ENCODE peak calls at places on chromosomes 16 and 17, in seven cellular contexts. One of them, this sample, is unnamed.
A peak's percentile ranks its signal among the peaks of the same experiment; 100 is the strongest.

GRCh38 chr17:17445925-17446665 is 30.7 kb upstream of the MED9 start:
- DNase-seq in gastrocnemius medialis: peak; percentile 48
- DNase-seq in lower leg skin: no peak
- DNase-seq in A549: peak; percentile 98
- DNase-seq in suprapubic skin: peak; percentile 84
- DNase-seq in esophagus squamous epithelium: no peak
- DNase-seq in heart left ventricle: no peak
- DNase-seq in this sample: peak; percentile 29

GRCh38 chr16:31201511-31202401 is 804 bp downstream of the PYCARD start:
- DNase-seq in gastrocnemius medialis: no peak
- DNase-seq in lower leg skin: peak; percentile 92
- DNase-seq in A549: no peak
- DNase-seq in suprapubic skin: peak; percentile 79
- DNase-seq in esophagus squamous epithelium: no peak
- DNase-seq in heart left ventricle: peak; percentile 50
- DNase-seq in this sample: peak; percentile 17

GRCh38 chr16:22813223-22813945 is 578 bp upstream of the HS3ST2 start:
- DNase-seq in gastrocnemius medialis: no peak
- DNase-seq in lower leg skin: peak; percentile 88
- DNase-seq in A549: no peak
- DNase-seq in suprapubic skin: peak; percentile 73
- DNase-seq in esophagus squamous epithelium: no peak
- DNase-seq in heart left ventricle: peak; percentile 51
- DNase-seq in this sample: peak; percentile 14

GRCh38 chr17:1593630-1593931 is 31.0 kb upstream of the PITPNA start:
- DNase-seq in gastrocnemius medialis: no peak
- DNase-seq in lower leg skin: no peak
- DNase-seq in A549: no peak
- DNase-seq in suprapubic skin: no peak
- DNase-seq in esophagus squamous epithelium: no peak
- DNase-seq in heart left ventricle: no peak
- DNase-seq in this sample: no peak

GRCh38 chr16:53892155-53892554 is 188.2 kb downstream of the FTO start:
- DNase-seq in gastrocnemius medialis: no peak
- DNase-seq in lower leg skin: no peak
- DNase-seq in A549: peak; percentile 24
- DNase-seq in suprapubic skin: no peak
- DNase-seq in esophagus squamous epithelium: no peak
- DNase-seq in heart left ventricle: no peak
- DNase-seq in this sample: peak; percentile 57

GRCh38 chr16:25108054-25108453 is 3.5 kb upstream of the LCMT1 start:
- DNase-seq in gastrocnemius medialis: no peak
- DNase-seq in lower leg skin: no peak
- DNase-seq in A549: no peak
- DNase-seq in suprapubic skin: no peak
- DNase-seq in esophagus squamous epithelium: no peak
- DNase-seq in heart left ventricle: peak; percentile 46
- DNase-seq in this sample: no peak

GRCh38 chr16:58563235-58563634 is 47.9 kb downstream of the SETD6 start:
- DNase-seq in gastrocnemius medialis: no peak
- DNase-seq in lower leg skin: no peak
- DNase-seq in A549: no peak
- DNase-seq in suprapubic skin: no peak
- DNase-seq in esophagus squamous epithelium: no peak
- DNase-seq in heart left ventricle: no peak
- DNase-seq in this sample: no peak

GRCh38 chr16:47599512-47599911 is 138.4 kb downstream of the PHKB start:
- DNase-seq in gastrocnemius medialis: no peak
- DNase-seq in lower leg skin: no peak
- DNase-seq in A549: no peak
- DNase-seq in suprapubic skin: no peak
- DNase-seq in esophagus squamous epithelium: no peak
- DNase-seq in heart left ventricle: no peak
- DNase-seq in this sample: no peak

GRCh38 chr16:4694664-4695451 is 1.5 kb downstream of the NUDT16L1 start:
- DNase-seq in gastrocnemius medialis: no peak
- DNase-seq in lower leg skin: peak; percentile 83
- DNase-seq in A549: no peak
- DNase-seq in suprapubic skin: peak; percentile 71
- DNase-seq in esophagus squamous epithelium: no peak
- DNase-seq in heart left ventricle: peak; percentile 55
- DNase-seq in this sample: no peak

GRCh38 chr16:27945233-27945975 is 118.1 kb downstream of the GSG1L start:
- DNase-seq in gastrocnemius medialis: no peak
- DNase-seq in lower leg skin: no peak
- DNase-seq in A549: no peak
- DNase-seq in suprapubic skin: peak; percentile 25
- DNase-seq in esophagus squamous epithelium: no peak
- DNase-seq in heart left ventricle: no peak
- DNase-seq in this sample: no peak

GRCh38 chr16:68126395-68126794 is 41.2 kb downstream of the NFATC3 start:
- DNase-seq in gastrocnemius medialis: no peak
- DNase-seq in lower leg skin: no peak
- DNase-seq in A549: no peak
- DNase-seq in suprapubic skin: no peak
- DNase-seq in esophagus squamous epithelium: no peak
- DNase-seq in heart left ventricle: no peak
- DNase-seq in this sample: no peak

GRCh38 chr16:62256406-62256805 is 220.2 kb upstream of the CDH8 start:
- DNase-seq in gastrocnemius medialis: no peak
- DNase-seq in lower leg skin: no peak
- DNase-seq in A549: no peak
- DNase-seq in suprapubic skin: no peak
- DNase-seq in esophagus squamous epithelium: no peak
- DNase-seq in heart left ventricle: no peak
- DNase-seq in this sample: no peak

GRCh38 chr16:21172650-21173049 is 14.2 kb downstream of the LDAF1 start:
- DNase-seq in gastrocnemius medialis: no peak
- DNase-seq in lower leg skin: no peak
- DNase-seq in A549: no peak
- DNase-seq in suprapubic skin: no peak
- DNase-seq in esophagus squamous epithelium: no peak
- DNase-seq in heart left ventricle: no peak
- DNase-seq in this sample: no peak

GRCh38 chr17:67074781-67075180 is 30.4 kb downstream of the CACNG1 start:
- DNase-seq in gastrocnemius medialis: no peak
- DNase-seq in lower leg skin: no peak
- DNase-seq in A549: no peak
- DNase-seq in suprapubic skin: no peak
- DNase-seq in esophagus squamous epithelium: no peak
- DNase-seq in heart left ventricle: no peak
- DNase-seq in this sample: no peak

GRCh38 chr17:67069591-67070136 is 25.3 kb downstream of the CACNG1 start:
- DNase-seq in gastrocnemius medialis: no peak
- DNase-seq in lower leg skin: no peak
- DNase-seq in A549: no peak
- DNase-seq in suprapubic skin: no peak
- DNase-seq in esophagus squamous epithelium: no peak
- DNase-seq in heart left ventricle: no peak
- DNase-seq in this sample: no peak

GRCh38 chr17:67068999-67069398 is 24.6 kb downstream of the CACNG1 start:
- DNase-seq in gastrocnemius medialis: no peak
- DNase-seq in lower leg skin: no peak
- DNase-seq in A549: no peak
- DNase-seq in suprapubic skin: no peak
- DNase-seq in esophagus squamous epithelium: no peak
- DNase-seq in heart left ventricle: no peak
- DNase-seq in this sample: no peak

GRCh38 chr17:67072885-67073284 is 28.5 kb downstream of the CACNG1 start:
- DNase-seq in gastrocnemius medialis: no peak
- DNase-seq in lower leg skin: no peak
- DNase-seq in A549: no peak
- DNase-seq in suprapubic skin: no peak
- DNase-seq in esophagus squamous epithelium: no peak
- DNase-seq in heart left ventricle: no peak
- DNase-seq in this sample: no peak

DNA sequence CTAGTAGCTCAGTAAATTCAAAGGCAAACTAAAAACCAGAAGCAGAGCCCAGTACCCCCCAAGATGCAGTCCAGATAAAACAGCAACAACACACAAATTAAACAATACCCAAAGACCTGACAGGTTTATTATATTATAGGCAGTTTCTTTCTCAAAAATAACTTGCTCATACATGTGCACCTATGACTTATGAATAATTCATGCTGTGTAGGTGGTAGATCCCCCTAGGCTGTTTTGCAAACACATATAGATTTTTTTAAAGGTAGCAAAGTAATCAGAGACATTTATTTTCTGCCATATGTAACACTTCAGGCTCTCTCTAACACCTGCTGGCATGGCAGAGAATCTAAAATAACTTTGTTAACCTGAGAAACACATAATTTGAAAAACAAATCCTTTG is 27.2 kb downstream of the CACNG1 start:
- DNase-seq in gastrocnemius medialis: no peak
- DNase-seq in lower leg skin: no peak
- DNase-seq in A549: no peak
- DNase-seq in suprapubic skin: no peak
- DNase-seq in esophagus squamous epithelium: no peak
- DNase-seq in heart left ventricle: no peak
- DNase-seq in this sample: no peak
- H3K4me3 ChIP-seq in gastrocnemius medialis: no peak overlapping the region
- H3K4me3 ChIP-seq in lower leg skin: no peak overlapping the region
- H3K4me3 ChIP-seq in A549: no peak overlapping the region
- H3K4me3 ChIP-seq in suprapubic skin: no peak overlapping the region
- H3K4me3 ChIP-seq in esophagus squamous epithelium: no peak overlapping the region
- H3K4me3 ChIP-seq in heart left ventricle: no peak overlapping the region
- H3K4me3 ChIP-seq in this sample: no peak overlapping the region

DNA sequence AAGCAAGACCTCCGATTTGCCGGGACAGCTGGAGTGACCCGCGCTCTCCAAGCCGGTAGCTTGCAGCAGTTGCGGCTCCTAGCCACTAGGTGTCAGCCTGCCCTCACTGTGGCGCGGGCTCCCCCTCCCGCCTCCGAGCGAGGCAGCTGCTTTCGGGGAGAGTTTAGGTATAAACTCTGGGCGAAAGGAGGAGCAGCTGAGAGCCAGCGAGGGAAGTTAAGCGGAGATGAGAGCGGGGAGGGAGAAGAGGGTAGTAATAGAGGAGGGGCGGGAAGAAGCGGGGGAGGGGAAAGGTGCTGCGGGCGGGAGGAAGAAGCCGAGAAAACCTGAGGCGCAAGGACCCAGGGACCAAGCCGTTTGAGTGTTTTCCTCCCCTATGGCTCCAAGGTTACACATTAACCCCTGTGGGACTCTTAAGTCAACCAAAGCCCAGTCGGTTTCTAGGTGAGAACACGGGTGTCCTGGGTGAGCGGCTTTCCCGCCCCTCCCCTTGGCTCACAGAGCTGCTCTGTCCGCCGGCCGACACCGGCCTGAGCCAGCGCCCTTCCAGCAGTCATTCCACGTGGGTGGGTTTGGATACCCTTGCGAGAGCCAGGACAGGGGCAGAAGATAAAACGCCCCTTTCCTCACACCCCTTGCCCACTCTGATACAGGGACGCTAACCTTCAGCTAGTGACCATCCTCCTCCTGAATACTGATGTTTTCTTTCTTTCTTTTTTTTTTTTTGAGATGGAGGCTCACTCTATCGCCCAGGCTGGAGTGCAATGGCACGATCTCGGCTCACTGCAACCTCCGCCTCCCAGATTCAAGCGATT is 1.1 kb upstream of the TLCD1 start:
- DNase-seq in gastrocnemius medialis: peak; percentile 82
- DNase-seq in lower leg skin: peak; percentile 98
- DNase-seq in A549: peak; percentile 94
- DNase-seq in suprapubic skin: peak; percentile 96
- DNase-seq in esophagus squamous epithelium: no peak
- DNase-seq in heart left ventricle: peak; percentile 93
- DNase-seq in this sample: peak; percentile 96
- TF ChIP-seq POLR2A in gastrocnemius medialis: no peak
- TF ChIP-seq POLR2A in lower leg skin: no peak
- TF ChIP-seq POLR2A in A549: peak; percentile 18
- TF ChIP-seq POLR2A in suprapubic skin: no peak
- TF ChIP-seq POLR2A in esophagus squamous epithelium: no peak
- TF ChIP-seq POLR2A in heart left ventricle: peak; percentile 3
- TF ChIP-seq POLR2A in this sample: peak; percentile 20

DNA sequence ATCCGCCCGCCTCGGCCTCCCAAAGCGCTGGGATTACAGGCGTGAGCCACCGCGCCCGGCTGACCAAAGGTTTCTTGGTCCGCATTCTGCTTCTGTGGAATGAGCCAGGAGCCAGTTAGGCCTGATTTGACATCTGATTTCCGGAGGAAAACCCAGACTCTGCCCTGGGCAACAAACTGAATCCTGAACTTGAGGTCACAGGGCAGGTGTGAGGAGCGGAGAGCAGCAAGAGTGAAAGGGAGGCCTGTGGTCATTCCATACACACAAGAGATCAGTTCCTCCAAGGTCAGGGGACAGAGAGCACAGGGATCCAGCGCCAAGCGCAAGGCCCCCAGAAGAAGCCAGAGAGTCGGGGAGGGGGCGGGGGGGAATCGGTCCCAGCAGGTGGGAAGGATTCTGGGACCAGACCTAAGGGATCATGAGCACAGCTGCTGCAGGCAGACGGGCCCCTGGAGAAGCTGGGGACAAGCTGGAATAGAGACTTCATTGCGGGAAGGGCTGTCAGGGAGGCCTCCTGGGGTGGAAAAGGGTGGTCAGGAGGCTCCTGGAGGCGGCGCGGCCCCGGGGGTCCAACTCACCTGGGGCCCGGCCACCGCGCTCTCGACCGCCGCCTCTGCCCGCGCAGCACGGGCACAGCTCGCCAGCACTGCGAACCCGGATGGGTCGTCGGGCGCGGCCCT is 436 bp downstream of the SHPK start:
- DNase-seq in gastrocnemius medialis: no peak
- DNase-seq in lower leg skin: no peak
- DNase-seq in A549: peak; percentile 37
- DNase-seq in suprapubic skin: no peak
- DNase-seq in esophagus squamous epithelium: no peak
- DNase-seq in heart left ventricle: no peak
- DNase-seq in this sample: no peak
- H3K4me3 ChIP-seq in gastrocnemius medialis: peak overlapping the region; percentile 100
- H3K4me3 ChIP-seq in lower leg skin: peak overlapping the region; percentile 80
- H3K4me3 ChIP-seq in A549: peak overlapping the region; percentile 93
- H3K4me3 ChIP-seq in suprapubic skin: peak overlapping the region; percentile 75
- H3K4me3 ChIP-seq in esophagus squamous epithelium: peak overlapping the region; percentile 68
- H3K4me3 ChIP-seq in heart left ventricle: peak overlapping the region; percentile 98
- H3K4me3 ChIP-seq in this sample: peak overlapping the region; percentile 60

DNA sequence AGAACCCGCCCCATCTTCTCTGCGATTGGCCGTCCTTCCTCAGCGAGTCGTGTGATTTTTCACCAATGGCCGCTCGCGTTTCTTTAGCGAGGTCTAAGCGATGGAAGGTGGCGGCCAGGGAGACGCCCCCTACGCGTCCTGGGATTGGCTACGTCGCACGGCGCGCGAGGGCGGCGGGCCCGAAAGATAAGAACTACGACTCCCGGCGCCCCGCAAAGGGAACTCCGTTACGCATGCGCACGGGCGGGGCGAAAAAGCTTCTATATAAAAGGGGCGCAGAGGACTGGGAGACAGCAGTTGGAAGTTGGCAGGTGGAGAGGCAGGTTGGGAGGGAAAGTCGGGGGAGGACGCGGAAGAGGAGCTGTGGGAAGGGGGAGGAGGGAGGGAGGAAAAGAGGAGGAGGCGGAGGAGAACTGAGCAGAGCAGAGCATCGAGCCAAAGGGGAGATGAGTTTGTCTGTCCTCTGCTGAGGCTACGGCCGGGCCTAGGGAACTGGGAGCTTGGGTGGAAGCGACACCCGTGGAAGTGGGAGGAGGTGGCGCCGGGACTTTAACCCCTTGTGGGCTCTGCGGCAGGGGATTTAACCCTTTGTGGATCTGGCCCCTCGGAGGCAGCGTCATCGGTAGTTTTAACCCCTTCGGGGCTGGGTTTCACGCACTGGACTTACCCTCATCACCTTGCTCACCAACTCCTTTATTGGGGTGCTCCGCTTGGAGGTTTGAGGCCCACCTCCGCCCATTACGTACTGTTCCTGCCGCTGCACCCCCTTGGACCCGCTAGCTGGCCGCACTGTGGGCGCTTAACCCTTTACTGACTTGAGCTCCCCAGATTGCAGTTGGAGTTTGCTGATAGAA is at the start of gene HEXIM1:
- DNase-seq in gastrocnemius medialis: peak; percentile 100
- DNase-seq in lower leg skin: peak; percentile 100
- DNase-seq in A549: peak; percentile 99
- DNase-seq in suprapubic skin: peak; percentile 100
- DNase-seq in esophagus squamous epithelium: peak; percentile 96
- DNase-seq in heart left ventricle: peak; percentile 100
- DNase-seq in this sample: peak; percentile 99
- TF ChIP-seq POLR2A in gastrocnemius medialis: peak; percentile 100
- TF ChIP-seq POLR2A in lower leg skin: no peak
- TF ChIP-seq POLR2A in A549: peak; percentile 100
- TF ChIP-seq POLR2A in suprapubic skin: peak; percentile 98
- TF ChIP-seq POLR2A in esophagus squamous epithelium: peak; percentile 99
- TF ChIP-seq POLR2A in heart left ventricle: peak; percentile 99
- TF ChIP-seq POLR2A in this sample: peak; percentile 96